ENCODE peak calls at places on chromosomes 5 and 9, in six cellular contexts. T is NCI-H2029, L is HCEC 1CT, S is upper lobe of right lung, O is iPS-NIHi11, H is transverse colon. V is an unnamed sample.

GRCh38 chr9:126952180-126952960 is 37.8 kb downstream of the RALGPS1 start:
- DNase-seq in O (no peak), H (no peak), S (no peak), L (no peak), T (no peak), V (no peak)

GRCh38 chr5:141882594-141883183 is 4.5 kb upstream of the PCDH1 start:
- DNase-seq in T (peak; percentile 40), H (peak; percentile 35), S (no peak), L (no peak), O (no peak), V (no peak)

GRCh38 chr5:15521349-15521937 is 21.5 kb downstream of the FBXL7 start:
- DNase-seq in O (no peak), T (no peak), L (no peak), S (no peak), H (no peak), V (no peak)

GRCh38 chr5:54632131-54632551 is 114.6 kb downstream of the SNX18 start:
- DNase-seq in T (no peak), H (no peak), S (no peak), L (no peak), O (no peak), V (no peak)

GRCh38 chr5:44542470-44542869 is 153.2 kb upstream of the FGF10 start:
- DNase-seq in T (no peak), L (peak; percentile 45), O (no peak), H (no peak), S (no peak), V (no peak)

GRCh38 chr9:137506274-137506673 is 43.9 kb downstream of the PNPLA7 start:
- DNase-seq in O (peak; percentile 50), H (no peak), T (peak; percentile 42), L (no peak), S (no peak), V (peak; percentile 30)

GRCh38 chr5:131825404-131826013 is 28.7 kb upstream of the FNIP1 start:
- DNase-seq in O (no peak), H (no peak), T (no peak), L (no peak), S (no peak), V (no peak)

GRCh38 chr5:9765421-9765820 is 135.3 kb upstream of the TAS2R1 start:
- DNase-seq in L (no peak), O (no peak), S (no peak), H (no peak), T (no peak), V (no peak)

GRCh38 chr5:135830384-135831275 is 3.8 kb upstream of the SLC25A48 start:
- DNase-seq in L (no peak), T (no peak), H (no peak), O (no peak), S (no peak), V (no peak)

GRCh38 chr5:93236807-93237421 is 344.1 kb downstream of the NR2F1-AS1 start:
- DNase-seq in O (no peak), S (no peak), L (peak; percentile 85), T (no peak), H (no peak), V (no peak)

GRCh38 chr9:7033611-7034010 is 275.8 kb downstream of the KDM4C start:
- DNase-seq in O (no peak), S (no peak), H (no peak), L (no peak), T (no peak), V (no peak)

GRCh38 chr5:157143127-157143959 is 678 bp upstream of the MED7 start:
- DNase-seq in T (peak; percentile 57), L (peak; percentile 21), S (peak; percentile 76), H (peak; percentile 44), O (peak; percentile 58), V (no peak)

GRCh38 chr9:136648746-136649145 is 14.0 kb upstream of the EGFL7 start:
- DNase-seq in O (no peak), S (peak; percentile 73), L (no peak), H (no peak), T (no peak), V (no peak)

GRCh38 chr5:169847519-169847918 is 132.8 kb downstream of the INSYN2B start:
- DNase-seq in L (no peak), H (no peak), T (no peak), S (no peak), O (no peak), V (no peak)

GRCh38 chr5:141916522-141916921 is 7.1 kb upstream of the DELE1 start:
- DNase-seq in L (no peak), T (no peak), O (no peak), H (no peak), S (no peak), V (no peak)

GRCh38 chr9:116705531-116705930 is 18.4 kb downstream of the TRIM32 start:
- DNase-seq in H (no peak), L (no peak), T (no peak), S (no peak), O (no peak), V (no peak)

GRCh38 chr5:145975361-145976066 is 39.1 kb downstream of the SH3RF2 start:
- DNase-seq in L (peak; percentile 51), S (no peak), H (no peak), T (no peak), O (no peak), V (no peak)

GRCh38 chr5:172802585-172803176 is 31.4 kb upstream of the ERGIC1 start:
- DNase-seq in O (no peak), T (no peak), H (no peak), S (no peak), L (peak; percentile 59), V (no peak)

GRCh38 chr9:19342927-19343326 is 37.1 kb downstream of the RPS6 start:
- DNase-seq in O (no peak), H (no peak), T (no peak), S (no peak), L (no peak), V (no peak)

GRCh38 chr5:66807743-66808142 is 211.6 kb downstream of the MAST4 start:
- DNase-seq in S (no peak), O (no peak), H (peak; percentile 17), T (peak; percentile 6), L (peak; percentile 70), V (no peak)

GRCh38 chr5:2894347-2895135 is 143.1 kb upstream of the IRX2 start:
- DNase-seq in H (no peak), L (no peak), T (no peak), S (peak; percentile 27), O (no peak), V (no peak)

GRCh38 chr5:168549554-168549953 is 20.4 kb downstream of the FBLL1 start:
- DNase-seq in L (no peak), O (no peak), S (no peak), T (no peak), H (no peak), V (no peak)

GRCh38 chr9:70285246-70285645 is 26.5 kb downstream of the SMC5 start:
- DNase-seq in T (no peak), O (no peak), H (no peak), S (no peak), L (peak; percentile 52), V (no peak)

GRCh38 chr5:137734962-137735530 is 843 bp downstream of the KLHL3 start:
- DNase-seq in T (no peak), L (no peak), S (peak; percentile 63), H (peak; percentile 34), O (no peak), V (no peak)

GRCh38 chr9:136511670-136512592 is 29.1 kb upstream of the SEC16A start:
- DNase-seq in S (no peak), H (no peak), O (no peak), T (no peak), L (no peak), V (no peak)